ENCODE peak calls at places on chromosomes 16 and 17, in nine cellular contexts. T is effector memory CD4-positive, alpha-beta T cell; A is head of caudate nucleus; Z is left cardiac atrium; G is HAP-1; O is thoracic aorta; Y is ELR; L is GM20000; E is stomach. R is an unnamed sample.

GRCh38 chr17:70896843-70897242 is 727.5 kb downstream of the KCNJ2 start:
- DNase-seq in O (no peak), G (no peak), Y (peak), Z (no peak), A (no peak), L (no peak), T (no peak), E (no peak), R (no peak)

GRCh38 chr16:85612191-85612800 is 826 bp upstream of the GSE1 start:
- DNase-seq in L (peak), G (peak), E (peak), Z (peak), Y (peak), T (peak), A (no peak), O (peak), R (peak)

GRCh38 chr16:30521873-30522641 is 4.3 kb downstream of the ZNF768 start:
- DNase-seq in A (no peak), G (no peak), Y (no peak), T (no peak), Z (no peak), L (no peak), E (no peak), O (no peak), R (no peak)

GRCh38 chr17:42999003-42999525 is 845 bp downstream of the RPL27 start:
- DNase-seq in G (no peak), O (no peak), E (no peak), L (no peak), Z (peak), A (no peak), Y (no peak), T (no peak), R (no peak)

GRCh38 chr16:69408451-69408850 is 16.0 kb upstream of the CYB5B start:
- DNase-seq in A (no peak), Y (no peak), L (no peak), E (peak), T (no peak), G (peak), O (no peak), Z (peak), R (no peak)

GRCh38 chr17:55458977-55459376 is 37.3 kb upstream of the MMD start:
- DNase-seq in L (no peak), G (no peak), A (no peak), T (no peak), E (no peak), Z (no peak), Y (peak), O (no peak), R (no peak)

GRCh38 chr16:1906846-1907165 is 11.4 kb downstream of the HS3ST6 start:
- DNase-seq in Y (no peak), T (no peak), A (no peak), G (no peak), Z (no peak), E (no peak), O (no peak), L (no peak), R (no peak)

GRCh38 chr17:79305376-79305775 is 230.8 kb downstream of the ENGASE start:
- DNase-seq in T (no peak), A (no peak), E (no peak), G (no peak), Z (no peak), Y (no peak), O (no peak), L (no peak), R (no peak)

GRCh38 chr16:47916266-47916665 is 239.5 kb downstream of the ABCC12 start:
- DNase-seq in G (no peak), Z (no peak), A (no peak), L (no peak), O (no peak), Y (no peak), E (no peak), T (no peak), R (no peak)

GRCh38 chr17:65102235-65102634 is 34.9 kb upstream of the RGS9 start:
- DNase-seq in O (no peak), A (no peak), E (no peak), T (no peak), L (no peak), Y (no peak), Z (no peak), G (no peak), R (no peak)

GRCh38 chr17:15213381-15214087 is 51.6 kb downstream of the PMP22 start:
- DNase-seq in Z (no peak), E (no peak), A (no peak), L (no peak), G (peak), O (no peak), T (no peak), Y (peak), R (no peak)

GRCh38 chr16:57187508-57187854 is 1.4 kb downstream of the RSPRY1 start:
- DNase-seq in L (peak), Y (no peak), T (no peak), E (no peak), A (no peak), Z (no peak), G (peak), O (no peak), R (no peak)

GRCh38 chr16:27110524-27110896 is 43.8 kb downstream of the C16orf82 start:
- DNase-seq in Y (no peak), Z (no peak), T (no peak), G (no peak), E (no peak), L (no peak), O (no peak), A (no peak), R (no peak)

GRCh38 chr17:38469875-38470274 is 41.6 kb downstream of the ARHGAP23 start:
- DNase-seq in E (no peak), G (no peak), A (peak), T (no peak), L (no peak), O (no peak), Z (peak), Y (peak), R (peak)

GRCh38 chr17:34382586-34383224 is 19.7 kb upstream of the CCL1 start:
- DNase-seq in O (no peak), Z (peak), G (no peak), T (no peak), E (no peak), A (no peak), L (no peak), Y (no peak), R (no peak)

GRCh38 chr16:66581246-66581952 is 2.1 kb downstream of the CMTM2 start:
- DNase-seq in G (no peak), L (no peak), Y (no peak), Z (no peak), T (no peak), A (no peak), O (no peak), E (no peak), R (no peak)

GRCh38 chr16:30996324-30996999 is 11.5 kb downstream of the HSD3B7 start:
- DNase-seq in O (no peak), Z (peak), L (no peak), A (no peak), T (no peak), E (no peak), Y (no peak), G (no peak), R (no peak)

GRCh38 chr17:75207760-75208159 is 2.3 kb downstream of the NUP85 start:
- DNase-seq in E (no peak), T (no peak), Z (no peak), O (no peak), Y (no peak), L (no peak), G (no peak), A (no peak), R (no peak)

GRCh38 chr16:53599548-53599947 is 96.5 kb upstream of the AKTIP start:
- DNase-seq in E (no peak), Z (no peak), G (no peak), T (no peak), A (no peak), Y (no peak), L (no peak), O (no peak), R (no peak)

GRCh38 chr17:83046759-83047478 is 32.5 kb upstream of the METRNL start:
- DNase-seq in T (no peak), Y (no peak), E (no peak), A (no peak), Z (no peak), G (no peak), L (no peak), O (no peak), R (no peak)

R was measured in psoas muscle.